ENCODE peak calls at places on chromosomes 1 and 21, in five cellular contexts. K is H9, M is caudate nucleus, N is amniotic stem cell, R is RWPE1. T is an unnamed sample.

GRCh38 chr1:69263982-69264381 is 303.7 kb upstream of the LRRC7 start:
- DNase-seq in K (no peak), N (no peak), R (no peak), M (no peak), T (no peak)

GRCh38 chr1:115189814-115190541 is 100.7 kb upstream of the TSPAN2 start:
- DNase-seq in K (no peak), R (peak), N (peak), M (no peak), T (peak)

GRCh38 chr1:185537601-185538000 is 196.6 kb upstream of the HMCN1 start:
- DNase-seq in R (no peak), K (no peak), M (no peak), N (no peak), T (no peak)

GRCh38 chr1:149934326-149934725 is 2.4 kb downstream of the MTMR11 start:
- DNase-seq in R (no peak), K (no peak), N (no peak), M (no peak), T (no peak)

GRCh38 chr1:101217148-101217547 is 19.7 kb upstream of the S1PR1 start:
- DNase-seq in N (no peak), M (no peak), R (no peak), K (no peak), T (no peak)

GRCh38 chr1:114719424-114719787 is 2.8 kb upstream of the NRAS start:
- DNase-seq in N (no peak), R (no peak), K (no peak), M (no peak), T (no peak)

GRCh38 chr1:78222225-78222961 is 176.6 kb downstream of the GIPC2 start:
- DNase-seq in M (no peak), R (no peak), K (no peak), N (no peak), T (no peak)

GRCh38 chr1:157390646-157391045 is 161.7 kb downstream of the FCRL5 start:
- DNase-seq in R (peak), N (peak), K (no peak), M (no peak), T (peak)

GRCh38 chr1:85386068-85386722 is 78.8 kb downstream of the DDAH1 start:
- DNase-seq in M (no peak), N (no peak), K (no peak), R (no peak), T (no peak)

GRCh38 chr21:38979271-38980196 is 173.8 kb downstream of the ETS2 start:
- DNase-seq in N (no peak), R (no peak), K (peak), M (no peak), T (peak)

GRCh38 chr1:27556781-27557595 is 47.0 kb downstream of the AHDC1 start:
- DNase-seq in R (peak), M (peak), K (peak), N (peak), T (peak)

GRCh38 chr1:212353181-212353580 is 61.5 kb downstream of the PACC1 start:
- DNase-seq in R (no peak), K (no peak), N (no peak), M (no peak), T (no peak)

GRCh38 chr1:51729156-51729823 is 112.4 kb downstream of the OSBPL9 start:
- DNase-seq in K (peak), R (peak), N (peak), M (peak), T (peak)

GRCh38 chr1:47030170-47030805 is 6.8 kb downstream of the CYP4X1 start:
- DNase-seq in R (no peak), N (no peak), M (no peak), K (no peak), T (no peak)

GRCh38 chr1:116950497-116951174 is 40.9 kb downstream of the PTGFRN start:
- DNase-seq in N (no peak), K (no peak), M (no peak), R (no peak), T (no peak)

GRCh38 chr1:161838885-161839284 is 72.8 kb downstream of the ATF6 start:
- DNase-seq in M (no peak), N (no peak), R (no peak), K (no peak), T (no peak)

GRCh38 chr21:46191257-46191685 is 7.0 kb upstream of the SPATC1L start:
- DNase-seq in K (peak), M (no peak), R (peak), N (peak), T (peak)

GRCh38 chr1:243529512-243529911 is 273.7 kb downstream of the SDCCAG8 start:
- DNase-seq in K (no peak), N (no peak), R (no peak), M (no peak), T (no peak)

GRCh38 chr1:26520339-26520738 is 9.2 kb upstream of the RPS6KA1 start:
- DNase-seq in N (no peak), K (no peak), M (no peak), R (no peak), T (no peak)

GRCh38 chr1:232662910-232663309 is 33.0 kb upstream of the SIPA1L2 start:
- DNase-seq in K (no peak), N (no peak), R (no peak), M (no peak), T (peak)

GRCh38 chr1:24902471-24902891 is 27.6 kb downstream of the RUNX3 start:
- DNase-seq in K (no peak), M (no peak), N (no peak), R (no peak), T (no peak)

GRCh38 chr1:6491480-6491962 is at the start of gene PLEKHG5:
- DNase-seq in R (peak), N (peak), M (no peak), K (peak), T (peak)

GRCh38 chr1:184553845-184554244 is 167.0 kb downstream of the C1orf21 start:
- DNase-seq in R (no peak), M (no peak), N (no peak), K (no peak), T (no peak)

GRCh38 chr1:11579506-11579905 is 74.7 kb downstream of the FBXO2 start:
- DNase-seq in K (no peak), M (peak), N (no peak), R (no peak), T (no peak)

GRCh38 chr1:114453361-114453784 is 57.6 kb downstream of the TRIM33 start:
- DNase-seq in R (no peak), K (no peak), N (no peak), M (no peak), T (no peak)

GRCh38 chr1:202615501-202616354 is 94.5 kb downstream of the SYT2 start:
- DNase-seq in N (no peak), M (no peak), K (no peak), R (no peak), T (peak)

GRCh38 chr1:33537885-33538284 is 65.4 kb downstream of the ZSCAN20 start:
- DNase-seq in R (no peak), M (no peak), K (no peak), N (no peak), T (no peak)

GRCh38 chr1:51607676-51608075 is 9.2 kb upstream of the OSBPL9 start:
- DNase-seq in N (no peak), M (no peak), R (no peak), K (peak), T (peak)

GRCh38 chr1:114458208-114458777 is 52.7 kb downstream of the TRIM33 start:
- DNase-seq in R (peak), N (no peak), K (no peak), M (no peak), T (peak)

GRCh38 chr1:90340604-90341003 is 345.7 kb downstream of the ZNF326 start:
- DNase-seq in M (no peak), N (no peak), R (no peak), K (no peak), T (no peak)

GRCh38 chr1:6111571-6111970 is 65.9 kb downstream of the KCNAB2 start:
- DNase-seq in M (no peak), R (no peak), N (no peak), K (no peak), T (peak)

GRCh38 chr1:229221106-229222019 is 49.5 kb upstream of the RAB4A start:
- DNase-seq in N (no peak), M (no peak), R (no peak), K (no peak), T (peak)